ENCODE peak calls at places on chromosomes 16 and 17, in six cellular contexts. K is GM04503, T is trophoblast cell, S is psoas muscle, V is fibroblast of lung, P is activated B cell treated with CpG ODN at 0.5 μM for 24 hours. A is an unnamed sample.

GRCh38 chr16:51034481-51035109 is 116.5 kb downstream of the SALL1 start:
- DNase-seq in T (no peak), P (no peak), K (no peak), S (no peak), V (no peak), A (no peak)

GRCh38 chr16:87949071-87949744 is 2.0 kb upstream of the BANP start:
- DNase-seq in V (no peak), S (no peak), T (peak), P (no peak), K (no peak), A (no peak)

GRCh38 chr16:90057738-90058173 is 19.4 kb downstream of the PRDM7 start:
- DNase-seq in K (no peak), P (no peak), T (no peak), V (peak), S (no peak), A (no peak)

GRCh38 chr17:79850571-79851460 is 11.6 kb upstream of the CBX4 start:
- DNase-seq in S (no peak), T (no peak), V (peak), P (no peak), K (peak), A (no peak)

GRCh38 chr17:6927290-6927844 is 68.5 kb upstream of the ALOX12 start:
- DNase-seq in V (peak), S (no peak), P (no peak), K (peak), T (no peak), A (no peak)

GRCh38 chr17:4706121-4706520 is 2.2 kb upstream of the PELP1 start:
- DNase-seq in K (no peak), T (no peak), P (no peak), S (no peak), V (peak), A (no peak)

GRCh38 chr16:54930034-54930938 is at the start of gene IRX5:
- DNase-seq in K (peak), S (peak), P (peak), T (peak), V (peak), A (peak)

GRCh38 chr16:80974649-80975376 is 31.9 kb downstream of the CMC2 start:
- DNase-seq in K (no peak), P (no peak), V (no peak), T (no peak), S (no peak), A (no peak)

GRCh38 chr17:83146347-83146746 is 66.9 kb downstream of the METRNL start:
- DNase-seq in T (no peak), S (no peak), P (no peak), K (no peak), V (no peak), A (no peak)

GRCh38 chr16:47887496-47887895 is 268.3 kb downstream of the ABCC12 start:
- DNase-seq in P (no peak), V (peak), S (no peak), K (no peak), T (peak), A (no peak)

GRCh38 chr16:76854234-76854633 is 336.8 kb upstream of the MON1B start:
- DNase-seq in S (no peak), V (no peak), T (no peak), P (no peak), K (no peak), A (no peak)

GRCh38 chr17:17849147-17849820 is 12.5 kb upstream of the SREBF1 start:
- DNase-seq in K (no peak), V (peak), P (no peak), T (no peak), S (peak), A (peak)

GRCh38 chr17:48559609-48560451 is 14.9 kb upstream of the HOXB2 start:
- DNase-seq in P (no peak), S (no peak), V (no peak), K (no peak), T (no peak), A (no peak)

GRCh38 chr16:928526-928925 is 42.3 kb downstream of the LMF1 start:
- DNase-seq in T (no peak), P (no peak), S (no peak), K (no peak), V (no peak), A (no peak)

GRCh38 chr17:340074-340473 is 12.5 kb downstream of the RPH3AL start:
- DNase-seq in T (no peak), V (no peak), P (no peak), K (no peak), S (no peak), A (no peak)

GRCh38 chr17:6120351-6120750 is 50.2 kb downstream of the WSCD1 start:
- DNase-seq in K (no peak), T (no peak), S (no peak), P (no peak), V (no peak), A (no peak)

GRCh38 chr16:67230809-67231660 is 4.1 kb downstream of the TMEM208 start:
- DNase-seq in P (no peak), T (no peak), K (no peak), V (no peak), S (no peak), A (peak)

GRCh38 chr17:74123350-74123749 is 80.1 kb upstream of the RPL38 start:
- DNase-seq in K (peak), P (no peak), S (no peak), T (no peak), V (peak), A (no peak)

GRCh38 chr16:89616576-89617437 is 3.4 kb downstream of the DPEP1 start:
- DNase-seq in V (no peak), T (no peak), K (no peak), P (no peak), S (no peak), A (no peak)

GRCh38 chr17:79026345-79027273 is 2.6 kb downstream of the C1QTNF1 start:
- DNase-seq in S (peak), V (peak), T (no peak), K (peak), P (no peak), A (peak)

GRCh38 chr17:8494506-8495111 is 58.9 kb downstream of the NDEL1 start:
- DNase-seq in T (no peak), S (no peak), K (no peak), V (no peak), P (no peak), A (no peak)

GRCh38 chr17:45974916-45975630 is 24.0 kb upstream of the STH start:
- DNase-seq in K (no peak), S (no peak), V (no peak), T (no peak), P (peak), A (no peak)

GRCh38 chr16:87438611-87438985 is 46.5 kb downstream of the MAP1LC3B start:
- DNase-seq in S (no peak), V (no peak), T (no peak), K (no peak), P (no peak), A (no peak)

GRCh38 chr17:68718465-68718864 is 117.3 kb upstream of the FAM20A start:
- DNase-seq in K (no peak), V (no peak), P (no peak), S (no peak), T (no peak), A (no peak)

GRCh38 chr17:76394166-76394565 is 9.8 kb downstream of the SPHK1 start:
- DNase-seq in T (peak), V (no peak), S (no peak), K (no peak), P (no peak), A (no peak)

GRCh38 chr17:57363998-57364645 is 107.8 kb downstream of the MSI2 start:
- DNase-seq in T (no peak), K (no peak), P (no peak), V (no peak), S (no peak), A (no peak)

GRCh38 chr17:35560703-35561102 is at the start of gene SLFN14:
- DNase-seq in V (no peak), P (no peak), S (no peak), K (no peak), T (no peak), A (no peak)

GRCh38 chr16:53822936-53823529 is 119.1 kb downstream of the FTO start:
- DNase-seq in T (no peak), V (peak), P (no peak), S (no peak), K (peak), A (no peak)